ENCODE peak calls at places on chromosomes 11 and 22, in nine cellular contexts. B is endothelial cell; P is naive thymus-derived CD8-positive, alpha-beta T cell; E is CD4-positive, alpha-beta memory T cell; H is GOT3; Z is heart left ventricle; A is smooth muscle cell of the brain vasculature; K is stimulated activated naive B cell treated with anti-CD40 and anti-IgM and Interleukin-4, amounts not matched to agents 10 μg/mL and 1 μg/mL and 100 μg/mL, for 72 hours; W is GM13976. O is an unnamed sample.

GRCh38 chr22:36323182-36323854 is 64.4 kb downstream of the MYH9 start:
- DNase-seq in W (no peak), H (no peak), A (no peak), E (no peak), B (no peak), K (no peak), P (no peak), Z (peak), O (no peak)

GRCh38 chr11:76209956-76210885 is 3.9 kb upstream of the WNT11 start:
- DNase-seq in B (peak), Z (peak), E (peak), K (no peak), P (no peak), A (no peak), H (no peak), W (peak), O (no peak)

GRCh38 chr11:72776117-72776843 is 17.6 kb downstream of the STARD10 start:
- DNase-seq in H (no peak), Z (no peak), K (no peak), A (no peak), B (no peak), P (no peak), E (no peak), W (no peak), O (no peak)

GRCh38 chr22:48711031-48711431 is 1116.6 kb downstream of the BRD1 start:
- DNase-seq in W (no peak), K (no peak), E (no peak), Z (peak), P (peak), H (no peak), B (no peak), A (no peak), O (no peak)

GRCh38 chr11:57491371-57492061 is 24.0 kb downstream of the SLC43A1 start:
- DNase-seq in A (no peak), P (peak), K (peak), H (no peak), Z (no peak), W (peak), B (peak), E (peak), O (no peak)

GRCh38 chr11:38425578-38425977 is 1827.5 kb upstream of the RAG2 start:
- DNase-seq in W (no peak), Z (no peak), B (no peak), A (no peak), K (no peak), H (no peak), P (no peak), E (no peak), O (no peak)

GRCh38 chr22:38454361-38455062 is 487 bp downstream of the KCNJ4 start:
- DNase-seq in P (peak), K (no peak), E (peak), Z (no peak), B (no peak), H (no peak), A (no peak), W (peak), O (no peak)

GRCh38 chr22:40396882-40397281 is 26.5 kb downstream of the SGSM3 start:
- DNase-seq in A (peak), K (no peak), W (no peak), P (no peak), H (no peak), B (peak), Z (no peak), E (no peak), O (no peak)

GRCh38 chr11:71164186-71164585 is 88.2 kb downstream of the SHANK2 start:
- DNase-seq in H (no peak), A (no peak), W (no peak), B (no peak), E (no peak), K (no peak), P (no peak), Z (no peak), O (no peak)

GRCh38 chr22:42595434-42595833 is 19.2 kb downstream of the POLDIP3 start:
- DNase-seq in W (no peak), B (no peak), A (no peak), H (no peak), Z (no peak), P (no peak), K (no peak), E (no peak), O (no peak)

GRCh38 chr11:111944651-111945051 is 7.5 kb downstream of the DIXDC1 start:
- DNase-seq in H (no peak), W (no peak), E (no peak), B (no peak), P (no peak), Z (no peak), K (no peak), A (no peak), O (no peak)